ENCODE peak calls at places on chromosomes 2 and 18, in eight cellular contexts. C is right cardiac atrium, J is mucosa of gallbladder, R is neuronal stem cell, L is GM12865, W is HuH-7, S is fibroblast of mammary gland, E is GM12892. T is an unnamed sample.

GRCh38 chr2:63047534-63048281 is 2.9 kb upstream of the OTX1 start:
- DNase-seq in J (no peak), S (no peak), W (no peak), E (no peak), L (no peak), R (peak; percentile 43), C (no peak), T (peak; percentile 22)

GRCh38 chr2:237345891-237346640 is 67.9 kb downstream of the COL6A3 start:
- DNase-seq in R (no peak), E (no peak), L (no peak), J (no peak), C (no peak), W (no peak), S (peak; percentile 69), T (peak; percentile 18)

GRCh38 chr2:106956879-106957278 is 70.9 kb upstream of the ST6GAL2 start:
- DNase-seq in L (no peak), E (no peak), R (no peak), S (peak; percentile 97), W (no peak), J (no peak), C (no peak), T (peak; percentile 84)

GRCh38 chr2:126264625-126265024 is 391.3 kb upstream of the GYPC start:
- DNase-seq in W (no peak), E (no peak), L (no peak), R (no peak), S (no peak), C (no peak), J (no peak), T (no peak)

GRCh38 chr2:224401641-224402342 is at the start of gene FAM124B:
- DNase-seq in S (peak; percentile 57), E (no peak), W (no peak), C (peak; percentile 80), J (peak; percentile 58), L (peak; percentile 8), R (no peak), T (peak; percentile 98)

GRCh38 chr2:189798312-189799029 is 14.2 kb downstream of the PMS1 start:
- DNase-seq in R (no peak), E (no peak), J (no peak), W (no peak), L (peak; percentile 58), S (peak; percentile 67), C (no peak), T (peak; percentile 46)

GRCh38 chr18:75130591-75131274 is 78.2 kb downstream of the PTGR3 start:
- DNase-seq in S (peak; percentile 25), C (no peak), L (no peak), W (no peak), E (no peak), R (no peak), J (no peak), T (no peak)

GRCh38 chr2:239285071-239285931 is 115.5 kb downstream of the HDAC4 start:
- DNase-seq in R (no peak), J (no peak), E (no peak), S (no peak), W (peak; percentile 57), C (peak; percentile 12), L (peak; percentile 59), T (peak; percentile 33)

GRCh38 chr18:60064271-60064670 is 164.5 kb downstream of the PMAIP1 start:
- DNase-seq in L (no peak), C (no peak), E (no peak), R (no peak), S (peak; percentile 51), J (no peak), W (no peak), T (no peak)